ENCODE peak calls at places on chromosomes 6 and 20, in five cellular contexts. One of them, this sample, is unnamed.

GRCh38 chr6:71468841-71469750 is 180.5 kb downstream of the OGFRL1 start:
- DNase-seq in body of pancreas: no peak
- DNase-seq in heart left ventricle: no peak
- DNase-seq in testis: peak
- DNase-seq in A549: no peak
- DNase-seq in this sample: no peak

GRCh38 chr20:11457476-11457875 is 460.2 kb upstream of the BTBD3 start:
- DNase-seq in testis: no peak
- DNase-seq in heart left ventricle: no peak
- DNase-seq in body of pancreas: no peak
- DNase-seq in A549: no peak
- DNase-seq in this sample: no peak

GRCh38 chr20:7571521-7572065 is 368.7 kb downstream of the HAO1 start:
- DNase-seq in heart left ventricle: no peak
- DNase-seq in testis: no peak
- DNase-seq in body of pancreas: no peak
- DNase-seq in A549: no peak
- DNase-seq in this sample: no peak

GRCh38 chr20:17833036-17833674 is 133.4 kb downstream of the BANF2 start:
- DNase-seq in testis: no peak
- DNase-seq in heart left ventricle: no peak
- DNase-seq in body of pancreas: no peak
- DNase-seq in A549: no peak
- DNase-seq in this sample: no peak

GRCh38 chr6:143517447-143517773 is 5.9 kb upstream of the FUCA2 start:
- DNase-seq in body of pancreas: no peak
- DNase-seq in A549: no peak
- DNase-seq in heart left ventricle: no peak
- DNase-seq in testis: no peak
- DNase-seq in this sample: no peak

GRCh38 chr20:44181611-44182010 is 5.4 kb downstream of the JPH2 start:
- DNase-seq in heart left ventricle: peak
- DNase-seq in testis: no peak
- DNase-seq in A549: no peak
- DNase-seq in body of pancreas: no peak
- DNase-seq in this sample: no peak

GRCh38 chr20:43667341-43668132 is 623 bp downstream of the MYBL2 start:
- DNase-seq in A549: peak
- DNase-seq in body of pancreas: no peak
- DNase-seq in heart left ventricle: no peak
- DNase-seq in testis: no peak
- DNase-seq in this sample: peak

GRCh38 chr6:150352321-150353296 is 16.2 kb upstream of the IYD start:
- DNase-seq in heart left ventricle: no peak
- DNase-seq in testis: no peak
- DNase-seq in body of pancreas: no peak
- DNase-seq in A549: no peak
- DNase-seq in this sample: no peak

GRCh38 chr20:35327074-35327976 is 35.1 kb upstream of the FAM83C start:
- DNase-seq in heart left ventricle: no peak
- DNase-seq in body of pancreas: no peak
- DNase-seq in A549: no peak
- DNase-seq in testis: no peak
- DNase-seq in this sample: peak

GRCh38 chr6:15628499-15629131 is 34.2 kb downstream of the DTNBP1 start:
- DNase-seq in body of pancreas: no peak
- DNase-seq in testis: no peak
- DNase-seq in A549: no peak
- DNase-seq in heart left ventricle: no peak
- DNase-seq in this sample: no peak

GRCh38 chr6:2630891-2631458 is 119.7 kb downstream of the MYLK4 start:
- DNase-seq in testis: no peak
- DNase-seq in A549: no peak
- DNase-seq in body of pancreas: no peak
- DNase-seq in heart left ventricle: peak
- DNase-seq in this sample: no peak

GRCh38 chr20:6245436-6245835 is 122.6 kb upstream of the FERMT1 start:
- DNase-seq in body of pancreas: no peak
- DNase-seq in testis: no peak
- DNase-seq in A549: no peak
- DNase-seq in heart left ventricle: no peak
- DNase-seq in this sample: no peak

GRCh38 chr6:142874676-142875075 is 70.3 kb downstream of the HIVEP2 start:
- DNase-seq in heart left ventricle: no peak
- DNase-seq in A549: no peak
- DNase-seq in body of pancreas: no peak
- DNase-seq in testis: no peak
- DNase-seq in this sample: no peak

GRCh38 chr6:143301204-143301603 is 149.3 kb downstream of the ADAT2 start:
- DNase-seq in A549: no peak
- DNase-seq in body of pancreas: no peak
- DNase-seq in heart left ventricle: no peak
- DNase-seq in testis: no peak
- DNase-seq in this sample: no peak

GRCh38 chr20:51703446-51704287 is 64.5 kb downstream of the ATP9A start:
- DNase-seq in heart left ventricle: no peak
- DNase-seq in testis: no peak
- DNase-seq in A549: peak
- DNase-seq in body of pancreas: no peak
- DNase-seq in this sample: no peak

GRCh38 chr6:128007658-128008057 is 106.8 kb upstream of the THEMIS start:
- DNase-seq in body of pancreas: no peak
- DNase-seq in A549: no peak
- DNase-seq in heart left ventricle: no peak
- DNase-seq in testis: no peak
- DNase-seq in this sample: no peak

GRCh38 chr6:153167026-153167891 is 36.2 kb upstream of the RGS17 start:
- DNase-seq in A549: peak
- DNase-seq in body of pancreas: no peak
- DNase-seq in heart left ventricle: no peak
- DNase-seq in testis: no peak
- DNase-seq in this sample: peak

GRCh38 chr6:169981969-169982368 is 230.5 kb downstream of the ERMARD start:
- DNase-seq in heart left ventricle: no peak
- DNase-seq in A549: no peak
- DNase-seq in testis: no peak
- DNase-seq in body of pancreas: no peak
- DNase-seq in this sample: no peak

GRCh38 chr6:56640374-56640773 is 2.3 kb downstream of the DST start:
- DNase-seq in heart left ventricle: no peak
- DNase-seq in A549: no peak
- DNase-seq in testis: no peak
- DNase-seq in body of pancreas: no peak
- DNase-seq in this sample: no peak

GRCh38 chr6:37717836-37718251 is 20.2 kb upstream of the MDGA1 start:
- DNase-seq in testis: no peak
- DNase-seq in heart left ventricle: no peak
- DNase-seq in body of pancreas: no peak
- DNase-seq in A549: no peak
- DNase-seq in this sample: no peak

GRCh38 chr6:148091394-148091793 is 251.2 kb upstream of the SASH1 start:
- DNase-seq in body of pancreas: no peak
- DNase-seq in heart left ventricle: no peak
- DNase-seq in testis: no peak
- DNase-seq in A549: no peak
- DNase-seq in this sample: no peak

GRCh38 chr20:63697357-63697867 is 960 bp downstream of the TNFRSF6B start:
- DNase-seq in testis: no peak
- DNase-seq in body of pancreas: peak
- DNase-seq in A549: no peak
- DNase-seq in heart left ventricle: no peak
- DNase-seq in this sample: no peak

GRCh38 chr20:58021481-58021880 is 207.0 kb downstream of the ANKRD60 start:
- DNase-seq in body of pancreas: no peak
- DNase-seq in testis: peak
- DNase-seq in A549: no peak
- DNase-seq in heart left ventricle: peak
- DNase-seq in this sample: no peak

GRCh38 chr6:44064948-44065272 is 62.3 kb downstream of the MRPL14 start:
- DNase-seq in testis: no peak
- DNase-seq in heart left ventricle: no peak
- DNase-seq in body of pancreas: no peak
- DNase-seq in A549: no peak
- DNase-seq in this sample: no peak

GRCh38 chr6:44065443-44066115 is 61.7 kb downstream of the MRPL14 start:
- DNase-seq in testis: no peak
- DNase-seq in A549: no peak
- DNase-seq in heart left ventricle: no peak
- DNase-seq in body of pancreas: no peak
- DNase-seq in this sample: no peak

GRCh38 chr6:44063561-44064059 is 63.6 kb downstream of the MRPL14 start:
- DNase-seq in testis: no peak
- DNase-seq in A549: no peak
- DNase-seq in body of pancreas: no peak
- DNase-seq in heart left ventricle: no peak
- DNase-seq in this sample: no peak

GRCh38 chr6:44062771-44063560 is 64.3 kb downstream of the MRPL14 start:
- DNase-seq in testis: peak
- DNase-seq in A549: no peak
- DNase-seq in body of pancreas: no peak
- DNase-seq in heart left ventricle: no peak
- DNase-seq in this sample: no peak

DNA sequence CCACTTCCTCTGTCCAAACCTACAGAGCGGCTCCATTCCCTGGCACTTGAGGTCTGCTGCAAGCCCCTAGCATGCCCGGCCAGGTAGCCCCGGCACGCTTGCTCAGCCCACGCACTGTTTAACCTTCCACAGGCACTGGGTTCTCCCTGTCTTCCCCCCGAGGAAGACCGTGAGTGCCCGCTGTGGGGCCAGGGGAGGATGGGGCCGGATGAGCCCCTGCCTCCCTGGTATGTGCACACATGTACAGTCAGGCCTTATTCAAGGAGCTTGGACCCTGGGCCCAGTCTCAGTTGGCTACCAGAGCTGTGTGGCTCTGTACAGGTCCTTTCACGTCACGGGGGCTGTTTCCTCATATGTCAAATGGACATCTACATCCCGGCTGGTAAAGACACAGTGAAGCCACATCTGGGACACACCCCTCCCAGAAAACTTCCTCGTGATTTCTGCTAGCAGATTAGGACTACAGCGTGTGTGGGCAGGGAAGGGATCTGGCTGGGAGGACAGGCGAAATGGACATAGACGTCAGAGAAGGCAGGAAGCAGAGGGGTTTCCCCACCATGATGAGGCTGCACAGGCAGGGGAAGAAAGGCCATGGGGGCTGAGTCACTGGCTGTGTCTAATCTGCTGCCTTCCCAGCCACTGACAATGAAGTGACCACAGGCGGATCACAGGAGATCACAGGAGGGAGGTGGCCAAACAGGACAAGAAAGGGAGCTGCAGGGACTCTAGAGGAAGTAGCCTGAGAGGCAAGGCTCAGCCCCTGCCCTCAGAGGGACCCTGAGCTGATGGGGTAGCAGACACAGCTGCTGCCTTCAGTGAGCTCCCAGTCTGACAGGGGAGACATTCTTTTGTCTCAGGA is 62.9 kb downstream of the MRPL14 start:
- DNase-seq in body of pancreas: no peak
- DNase-seq in A549: peak
- DNase-seq in heart left ventricle: peak
- DNase-seq in testis: peak
- DNase-seq in this sample: no peak
- TF ChIP-seq POLR2A in body of pancreas: no peak
- TF ChIP-seq POLR2A in A549: no peak
- TF ChIP-seq POLR2A in heart left ventricle: no peak
- TF ChIP-seq POLR2A in testis: no peak
- TF ChIP-seq POLR2A in this sample: peak

GRCh38 chr6:42783177-42783875 is 1.5 kb downstream of the BICRAL start:
- DNase-seq in A549: peak
- DNase-seq in heart left ventricle: peak
- DNase-seq in testis: peak
- DNase-seq in body of pancreas: peak
- DNase-seq in this sample: peak
- TF ChIP-seq POLR2A in A549: peak
- TF ChIP-seq POLR2A in heart left ventricle: no peak
- TF ChIP-seq POLR2A in testis: no peak
- TF ChIP-seq POLR2A in body of pancreas: peak
- TF ChIP-seq POLR2A in this sample: peak

GRCh38 chr6:138560130-138560850 is 61.0 kb upstream of the NHSL1 start:
- DNase-seq in testis: no peak
- DNase-seq in A549: no peak
- DNase-seq in body of pancreas: no peak
- DNase-seq in heart left ventricle: no peak
- DNase-seq in this sample: no peak
- TF ChIP-seq POLR2A in testis: no peak
- TF ChIP-seq POLR2A in A549: no peak
- TF ChIP-seq POLR2A in body of pancreas: no peak
- TF ChIP-seq POLR2A in heart left ventricle: no peak
- TF ChIP-seq POLR2A in this sample: no peak

GRCh38 chr6:30063315-30063714 is 2.2 kb downstream of the POLR1H start:
- DNase-seq in testis: no peak
- DNase-seq in A549: no peak
- DNase-seq in body of pancreas: no peak
- DNase-seq in heart left ventricle: no peak
- DNase-seq in this sample: no peak

GRCh38 chr6:30061766-30062458 is 847 bp downstream of the POLR1H start:
- DNase-seq in body of pancreas: peak
- DNase-seq in A549: no peak
- DNase-seq in testis: peak
- DNase-seq in heart left ventricle: no peak
- DNase-seq in this sample: peak

GRCh38 chr6:30062471-30063178 is 1.6 kb downstream of the POLR1H start:
- DNase-seq in testis: no peak
- DNase-seq in body of pancreas: no peak
- DNase-seq in A549: no peak
- DNase-seq in heart left ventricle: no peak
- DNase-seq in this sample: peak

GRCh38 chr6:30060634-30060981 is 457 bp upstream of the POLR1H start:
- DNase-seq in body of pancreas: peak
- DNase-seq in testis: peak
- DNase-seq in heart left ventricle: no peak
- DNase-seq in A549: no peak
- DNase-seq in this sample: peak

GRCh38 chr6:30060982-30061765 is at the start of gene POLR1H:
- DNase-seq in body of pancreas: peak
- DNase-seq in testis: peak
- DNase-seq in A549: peak
- DNase-seq in heart left ventricle: peak
- DNase-seq in this sample: peak
- TF ChIP-seq POLR2A in body of pancreas: peak
- TF ChIP-seq POLR2A in testis: peak
- TF ChIP-seq POLR2A in A549: no peak
- TF ChIP-seq POLR2A in heart left ventricle: peak
- TF ChIP-seq POLR2A in this sample: peak

GRCh38 chr6:5130135-5130866 is 45.2 kb downstream of the PPP1R3G start:
- DNase-seq in testis: no peak
- DNase-seq in body of pancreas: no peak
- DNase-seq in A549: no peak
- DNase-seq in heart left ventricle: no peak
- DNase-seq in this sample: no peak

GRCh38 chr6:5133943-5134342 is 48.8 kb downstream of the PPP1R3G start:
- DNase-seq in heart left ventricle: no peak
- DNase-seq in body of pancreas: no peak
- DNase-seq in A549: no peak
- DNase-seq in testis: no peak
- DNase-seq in this sample: no peak

GRCh38 chr6:5136856-5137255 is 51.7 kb downstream of the PPP1R3G start:
- DNase-seq in heart left ventricle: no peak
- DNase-seq in testis: no peak
- DNase-seq in A549: no peak
- DNase-seq in body of pancreas: no peak
- DNase-seq in this sample: no peak

GRCh38 chr6:5135783-5136376 is 50.7 kb downstream of the PPP1R3G start:
- DNase-seq in body of pancreas: no peak
- DNase-seq in testis: peak
- DNase-seq in heart left ventricle: no peak
- DNase-seq in A549: no peak
- DNase-seq in this sample: peak

GRCh38 chr6:5132741-5133140 is 47.6 kb downstream of the PPP1R3G start:
- DNase-seq in testis: peak
- DNase-seq in body of pancreas: peak
- DNase-seq in heart left ventricle: peak
- DNase-seq in A549: no peak
- DNase-seq in this sample: no peak
- TF ChIP-seq POLR2A in testis: no peak
- TF ChIP-seq POLR2A in body of pancreas: no peak
- TF ChIP-seq POLR2A in heart left ventricle: no peak
- TF ChIP-seq POLR2A in A549: no peak
- TF ChIP-seq POLR2A in this sample: no peak